ENCODE peak calls at places on chromosome 17, in nine cellular contexts. One of them, this sample, is unnamed.

GRCh38 chr17:59357929-59358328 is 26.5 kb downstream of the YPEL2 start:
- DNase-seq in epithelial cell of esophagus: peak
- DNase-seq in ovary: no peak
- DNase-seq in lower leg skin: no peak
- DNase-seq in HFF-Myc: no peak
- DNase-seq in cardiac muscle cell: no peak
- DNase-seq in A549: no peak
- DNase-seq in transverse colon: no peak
- DNase-seq in tibial nerve: no peak
- DNase-seq in this sample: no peak

GRCh38 chr17:55278173-55278748 is 13.5 kb downstream of the HLF start:
- DNase-seq in epithelial cell of esophagus: no peak
- DNase-seq in ovary: no peak
- DNase-seq in lower leg skin: no peak
- DNase-seq in HFF-Myc: no peak
- DNase-seq in cardiac muscle cell: no peak
- DNase-seq in A549: peak
- DNase-seq in transverse colon: no peak
- DNase-seq in tibial nerve: no peak
- DNase-seq in this sample: no peak

GRCh38 chr17:42891539-42892152 is 9.0 kb upstream of the G6PC1 start:
- DNase-seq in epithelial cell of esophagus: no peak
- DNase-seq in ovary: peak
- DNase-seq in lower leg skin: peak
- DNase-seq in HFF-Myc: no peak
- DNase-seq in cardiac muscle cell: no peak
- DNase-seq in A549: no peak
- DNase-seq in transverse colon: peak
- DNase-seq in tibial nerve: no peak
- DNase-seq in this sample: no peak

GRCh38 chr17:50139950-50140885 is 10.3 kb upstream of the SAMD14 start:
- DNase-seq in epithelial cell of esophagus: peak
- DNase-seq in ovary: peak
- DNase-seq in lower leg skin: peak
- DNase-seq in HFF-Myc: no peak
- DNase-seq in cardiac muscle cell: peak
- DNase-seq in A549: peak
- DNase-seq in transverse colon: peak
- DNase-seq in tibial nerve: no peak
- DNase-seq in this sample: peak

GRCh38 chr17:36578671-36579070 is 13.0 kb upstream of the DHRS11 start:
- DNase-seq in epithelial cell of esophagus: peak
- DNase-seq in ovary: no peak
- DNase-seq in lower leg skin: no peak
- DNase-seq in HFF-Myc: no peak
- DNase-seq in cardiac muscle cell: peak
- DNase-seq in A549: no peak
- DNase-seq in transverse colon: no peak
- DNase-seq in tibial nerve: no peak
- DNase-seq in this sample: no peak

GRCh38 chr17:78409191-78409621 is 30.8 kb downstream of the PGS1 start:
- DNase-seq in epithelial cell of esophagus: no peak
- DNase-seq in ovary: no peak
- DNase-seq in lower leg skin: no peak
- DNase-seq in HFF-Myc: no peak
- DNase-seq in cardiac muscle cell: no peak
- DNase-seq in A549: peak
- DNase-seq in transverse colon: peak
- DNase-seq in tibial nerve: no peak
- DNase-seq in this sample: no peak

GRCh38 chr17:48282303-48282702 is 147.7 kb downstream of the SKAP1 start:
- DNase-seq in epithelial cell of esophagus: no peak
- DNase-seq in ovary: no peak
- DNase-seq in lower leg skin: no peak
- DNase-seq in HFF-Myc: no peak
- DNase-seq in cardiac muscle cell: peak
- DNase-seq in A549: no peak
- DNase-seq in transverse colon: no peak
- DNase-seq in tibial nerve: no peak
- DNase-seq in this sample: no peak

GRCh38 chr17:57338257-57338919 is 82.1 kb downstream of the MSI2 start:
- DNase-seq in epithelial cell of esophagus: no peak
- DNase-seq in ovary: no peak
- DNase-seq in lower leg skin: no peak
- DNase-seq in HFF-Myc: no peak
- DNase-seq in cardiac muscle cell: no peak
- DNase-seq in A549: no peak
- DNase-seq in transverse colon: no peak
- DNase-seq in tibial nerve: no peak
- DNase-seq in this sample: no peak

GRCh38 chr17:45314761-45315549 is 1.9 kb downstream of the MAP3K14 start:
- DNase-seq in epithelial cell of esophagus: no peak
- DNase-seq in ovary: no peak
- DNase-seq in lower leg skin: no peak
- DNase-seq in HFF-Myc: no peak
- DNase-seq in cardiac muscle cell: no peak
- DNase-seq in A549: peak
- DNase-seq in transverse colon: no peak
- DNase-seq in tibial nerve: no peak
- DNase-seq in this sample: no peak

GRCh38 chr17:27429666-27430382 is 26.4 kb upstream of the KSR1 start:
- DNase-seq in epithelial cell of esophagus: no peak
- DNase-seq in ovary: no peak
- DNase-seq in lower leg skin: no peak
- DNase-seq in HFF-Myc: no peak
- DNase-seq in cardiac muscle cell: no peak
- DNase-seq in A549: no peak
- DNase-seq in transverse colon: no peak
- DNase-seq in tibial nerve: no peak
- DNase-seq in this sample: no peak

GRCh38 chr17:57400648-57401047 is 144.3 kb downstream of the MSI2 start:
- DNase-seq in epithelial cell of esophagus: peak
- DNase-seq in ovary: no peak
- DNase-seq in lower leg skin: no peak
- DNase-seq in HFF-Myc: no peak
- DNase-seq in cardiac muscle cell: no peak
- DNase-seq in A549: peak
- DNase-seq in transverse colon: no peak
- DNase-seq in tibial nerve: no peak
- DNase-seq in this sample: no peak

GRCh38 chr17:45299311-45299710 is 17.5 kb downstream of the MAP3K14 start:
- DNase-seq in epithelial cell of esophagus: no peak
- DNase-seq in ovary: no peak
- DNase-seq in lower leg skin: no peak
- DNase-seq in HFF-Myc: no peak
- DNase-seq in cardiac muscle cell: no peak
- DNase-seq in A549: no peak
- DNase-seq in transverse colon: no peak
- DNase-seq in tibial nerve: no peak
- DNase-seq in this sample: no peak

GRCh38 chr17:36464765-36465088 is 21.8 kb upstream of the ZNHIT3 start:
- DNase-seq in epithelial cell of esophagus: no peak
- DNase-seq in ovary: no peak
- DNase-seq in lower leg skin: no peak
- DNase-seq in HFF-Myc: no peak
- DNase-seq in cardiac muscle cell: no peak
- DNase-seq in A549: no peak
- DNase-seq in transverse colon: no peak
- DNase-seq in tibial nerve: no peak
- DNase-seq in this sample: no peak

GRCh38 chr17:80129006-80129565 is 17.8 kb downstream of the EIF4A3 start:
- DNase-seq in epithelial cell of esophagus: no peak
- DNase-seq in ovary: no peak
- DNase-seq in lower leg skin: no peak
- DNase-seq in HFF-Myc: no peak
- DNase-seq in cardiac muscle cell: peak
- DNase-seq in A549: no peak
- DNase-seq in transverse colon: no peak
- DNase-seq in tibial nerve: no peak
- DNase-seq in this sample: no peak

GRCh38 chr17:29179232-29180036 is 764 bp downstream of the MYO18A start:
- DNase-seq in epithelial cell of esophagus: peak
- DNase-seq in ovary: peak
- DNase-seq in lower leg skin: peak
- DNase-seq in HFF-Myc: no peak
- DNase-seq in cardiac muscle cell: no peak
- DNase-seq in A549: peak
- DNase-seq in transverse colon: peak
- DNase-seq in tibial nerve: no peak
- DNase-seq in this sample: no peak

GRCh38 chr17:50465635-50466034 is 3.0 kb downstream of the CHAD start:
- DNase-seq in epithelial cell of esophagus: no peak
- DNase-seq in ovary: no peak
- DNase-seq in lower leg skin: no peak
- DNase-seq in HFF-Myc: no peak
- DNase-seq in cardiac muscle cell: no peak
- DNase-seq in A549: no peak
- DNase-seq in transverse colon: no peak
- DNase-seq in tibial nerve: no peak
- DNase-seq in this sample: no peak

GRCh38 chr17:27158390-27158789 is 135.5 kb upstream of the WSB1 start:
- DNase-seq in epithelial cell of esophagus: no peak
- DNase-seq in ovary: no peak
- DNase-seq in lower leg skin: peak
- DNase-seq in HFF-Myc: no peak
- DNase-seq in cardiac muscle cell: no peak
- DNase-seq in A549: no peak
- DNase-seq in transverse colon: no peak
- DNase-seq in tibial nerve: no peak
- DNase-seq in this sample: no peak

GRCh38 chr17:45768000-45768399 is 16.1 kb upstream of the CRHR1 start:
- DNase-seq in epithelial cell of esophagus: peak
- DNase-seq in ovary: no peak
- DNase-seq in lower leg skin: no peak
- DNase-seq in HFF-Myc: no peak
- DNase-seq in cardiac muscle cell: peak
- DNase-seq in A549: no peak
- DNase-seq in transverse colon: no peak
- DNase-seq in tibial nerve: no peak
- DNase-seq in this sample: no peak

GRCh38 chr17:4550534-4551039 is 4.6 kb downstream of the MYBBP1A start:
- DNase-seq in epithelial cell of esophagus: no peak
- DNase-seq in ovary: no peak
- DNase-seq in lower leg skin: no peak
- DNase-seq in HFF-Myc: no peak
- DNase-seq in cardiac muscle cell: no peak
- DNase-seq in A549: no peak
- DNase-seq in transverse colon: no peak
- DNase-seq in tibial nerve: no peak
- DNase-seq in this sample: no peak
- TF ChIP-seq CTCF in epithelial cell of esophagus: no peak
- TF ChIP-seq CTCF in ovary: no peak
- TF ChIP-seq CTCF in lower leg skin: no peak
- TF ChIP-seq CTCF in HFF-Myc: no peak
- TF ChIP-seq CTCF in cardiac muscle cell: no peak
- TF ChIP-seq CTCF in A549: no peak
- TF ChIP-seq CTCF in transverse colon: no peak
- TF ChIP-seq CTCF in tibial nerve: no peak
- TF ChIP-seq CTCF in this sample: no peak

DNA sequence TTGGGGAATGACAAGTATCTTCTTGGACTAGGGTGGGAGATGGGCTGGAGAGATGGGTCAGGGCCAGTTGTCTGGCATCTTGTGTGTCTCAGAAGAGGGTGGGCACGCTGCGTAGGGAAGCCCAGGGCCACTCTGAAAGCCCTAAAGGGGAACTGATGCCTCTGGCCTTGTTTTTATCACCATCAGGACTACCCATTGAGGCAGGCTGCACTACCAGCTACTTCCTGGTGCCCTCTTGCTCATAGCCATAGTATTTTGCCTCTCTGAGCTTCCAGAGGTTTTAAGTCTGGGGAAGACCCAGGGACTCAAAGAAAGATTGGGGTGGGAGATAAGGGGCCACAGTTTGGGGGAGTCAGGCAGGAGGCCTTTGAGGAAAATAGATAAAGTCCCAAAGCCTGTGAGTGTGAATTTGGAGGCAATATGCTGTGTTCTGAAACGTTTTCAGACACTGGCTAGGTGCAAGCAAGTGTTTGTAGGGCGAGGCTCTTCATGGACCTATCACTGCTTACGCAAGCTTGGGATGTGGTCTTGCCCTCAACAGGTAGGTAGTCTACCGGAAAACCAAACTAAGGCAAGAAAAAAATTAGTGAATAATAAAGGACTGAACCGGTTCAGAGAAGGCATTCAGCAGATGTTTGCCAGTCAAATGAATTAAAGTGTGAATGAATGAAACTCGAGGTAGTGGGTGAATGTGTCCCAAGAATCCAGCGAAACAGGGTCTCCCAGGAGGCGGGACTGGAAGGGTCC is 688 bp upstream of the ITGB3 start:
- DNase-seq in epithelial cell of esophagus: no peak
- DNase-seq in ovary: no peak
- DNase-seq in lower leg skin: no peak
- DNase-seq in HFF-Myc: no peak
- DNase-seq in cardiac muscle cell: no peak
- DNase-seq in A549: no peak
- DNase-seq in transverse colon: no peak
- DNase-seq in tibial nerve: no peak
- DNase-seq in this sample: no peak
- H3K4me3 ChIP-seq in epithelial cell of esophagus: no peak
- H3K4me3 ChIP-seq in ovary: peak
- H3K4me3 ChIP-seq in lower leg skin: no peak
- H3K4me3 ChIP-seq in HFF-Myc: peak
- H3K4me3 ChIP-seq in cardiac muscle cell: peak
- H3K4me3 ChIP-seq in A549: peak
- H3K4me3 ChIP-seq in transverse colon: no peak
- H3K4me3 ChIP-seq in tibial nerve: peak
- H3K4me3 ChIP-seq in this sample: peak

GRCh38 chr17:8187517-8188407 is 2.2 kb downstream of the BORCS6 start:
- DNase-seq in epithelial cell of esophagus: peak
- DNase-seq in ovary: peak
- DNase-seq in lower leg skin: peak
- DNase-seq in HFF-Myc: peak
- DNase-seq in cardiac muscle cell: peak
- DNase-seq in A549: peak
- DNase-seq in transverse colon: peak
- DNase-seq in tibial nerve: peak
- DNase-seq in this sample: peak
- TF ChIP-seq CTCF in epithelial cell of esophagus: no peak
- TF ChIP-seq CTCF in ovary: no peak
- TF ChIP-seq CTCF in lower leg skin: no peak
- TF ChIP-seq CTCF in HFF-Myc: no peak
- TF ChIP-seq CTCF in cardiac muscle cell: no peak
- TF ChIP-seq CTCF in A549: no peak
- TF ChIP-seq CTCF in transverse colon: no peak
- TF ChIP-seq CTCF in tibial nerve: no peak
- TF ChIP-seq CTCF in this sample: no peak

DNA sequence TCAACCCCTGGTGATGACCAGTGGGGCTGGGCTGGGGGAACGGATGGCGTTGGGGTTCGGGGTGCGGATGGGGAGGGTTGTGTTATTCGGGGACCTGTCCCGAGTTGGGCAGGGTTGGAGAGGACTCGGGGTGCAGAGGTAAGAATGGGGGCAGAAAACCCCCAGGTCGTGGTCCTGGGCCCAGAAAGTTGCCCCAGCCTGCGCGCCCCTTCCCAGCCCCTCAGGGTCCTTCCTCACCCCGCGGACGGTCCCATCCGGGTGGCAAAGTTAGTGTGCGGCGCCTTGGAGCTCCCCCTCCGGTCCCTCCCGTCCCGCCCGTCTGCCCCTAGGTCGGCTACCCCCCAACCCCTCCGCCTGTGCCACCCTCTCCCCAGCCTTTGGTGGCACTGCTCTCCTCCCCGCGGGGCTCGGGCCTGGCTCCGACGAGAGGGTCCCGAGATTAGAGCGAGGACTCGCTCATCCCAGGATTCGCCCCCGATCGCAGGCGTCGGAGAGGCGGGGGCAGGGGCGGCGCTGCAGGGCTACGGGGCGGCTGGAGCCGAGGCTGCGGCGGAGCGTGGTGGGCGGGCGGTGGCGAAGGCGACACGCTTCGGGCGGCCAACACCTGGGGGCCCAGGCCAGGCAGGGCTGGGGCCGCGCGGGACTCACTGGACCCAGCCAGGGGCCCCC is 1.1 kb downstream of the MGAT5B start:
- DNase-seq in epithelial cell of esophagus: no peak
- DNase-seq in ovary: no peak
- DNase-seq in lower leg skin: no peak
- DNase-seq in HFF-Myc: no peak
- DNase-seq in cardiac muscle cell: no peak
- DNase-seq in A549: no peak
- DNase-seq in transverse colon: no peak
- DNase-seq in tibial nerve: no peak
- DNase-seq in this sample: no peak
- H3K4me3 ChIP-seq in epithelial cell of esophagus: no peak
- H3K4me3 ChIP-seq in ovary: no peak
- H3K4me3 ChIP-seq in lower leg skin: no peak
- H3K4me3 ChIP-seq in HFF-Myc: no peak
- H3K4me3 ChIP-seq in cardiac muscle cell: no peak
- H3K4me3 ChIP-seq in A549: peak
- H3K4me3 ChIP-seq in transverse colon: no peak
- H3K4me3 ChIP-seq in tibial nerve: peak
- H3K4me3 ChIP-seq in this sample: no peak